ENCODE peak calls at places on chromosomes 6 and 20, in six cellular contexts. N, T, H, I, E and R are unnamed samples.

GRCh38 chr6:84137051-84137375 is 90.4 kb downstream of the CEP162 start:
- DNase-seq in N (no peak), T (no peak), H (peak), I (no peak), E (no peak), R (no peak)

GRCh38 chr6:12572884-12573824 is 143.4 kb upstream of the PHACTR1 start:
- DNase-seq in N (no peak), T (peak), H (peak), I (peak), E (peak), R (no peak)

GRCh38 chr6:124655856-124656255 is 306.4 kb upstream of the RNF217 start:
- DNase-seq in N (no peak), T (no peak), H (no peak), I (no peak), E (no peak), R (no peak)

GRCh38 chr6:107488174-107488874 is 1.6 kb upstream of the SOBP start:
- DNase-seq in N (no peak), T (no peak), H (no peak), I (peak), E (peak), R (no peak)

GRCh38 chr20:33465536-33466302 is 22.2 kb upstream of the SNTA1 start:
- DNase-seq in N (no peak), T (no peak), H (no peak), I (no peak), E (no peak), R (no peak)

GRCh38 chr6:40358473-40359460 is 228.4 kb downstream of the LRFN2 start:
- DNase-seq in N (no peak), T (peak), H (no peak), I (no peak), E (no peak), R (no peak)

GRCh38 chr20:53611449-53611894 is 17.8 kb upstream of the ZNF217 start:
- DNase-seq in N (no peak), T (no peak), H (peak), I (peak), E (peak), R (no peak)

GRCh38 chr6:137202078-137202477 is 17.1 kb downstream of the IFNGR1 start:
- DNase-seq in N (no peak), T (no peak), H (no peak), I (peak), E (no peak), R (no peak)

GRCh38 chr6:398558-399078 is 7.1 kb downstream of the IRF4 start:
- DNase-seq in N (no peak), T (no peak), H (no peak), I (no peak), E (no peak), R (no peak)

GRCh38 chr6:91713911-91714310 is 1127.0 kb upstream of the MAP3K7 start:
- DNase-seq in N (no peak), T (no peak), H (peak), I (no peak), E (no peak), R (no peak)

GRCh38 chr20:62946918-62947317 is 5.6 kb upstream of the SLC17A9 start:
- DNase-seq in N (no peak), T (no peak), H (no peak), I (no peak), E (no peak), R (no peak)

GRCh38 chr6:126385536-126385935 is 45.6 kb downstream of the CENPW start:
- DNase-seq in N (no peak), T (no peak), H (no peak), I (no peak), E (no peak), R (no peak)

GRCh38 chr20:25003002-25003401 is 10.5 kb upstream of the APMAP start:
- DNase-seq in N (no peak), T (no peak), H (no peak), I (no peak), E (no peak), R (no peak)

GRCh38 chr6:36642913-36643817 is 35.3 kb upstream of the CDKN1A start:
- DNase-seq in N (no peak), T (no peak), H (peak), I (peak), E (peak), R (no peak)

GRCh38 chr6:108988291-108988690 is 106.4 kb downstream of the SESN1 start:
- DNase-seq in N (no peak), T (no peak), H (no peak), I (peak), E (no peak), R (no peak)

GRCh38 chr20:36384022-36384619 is 78.0 kb downstream of the DLGAP4 start:
- DNase-seq in N (peak), T (peak), H (peak), I (peak), E (peak), R (peak)

GRCh38 chr6:83169511-83169910 is 23.6 kb downstream of the PGM3 start:
- DNase-seq in N (no peak), T (no peak), H (no peak), I (no peak), E (no peak), R (no peak)

GRCh38 chr6:83708970-83709747 is at the start of gene SNAP91:
- DNase-seq in N (peak), T (peak), H (no peak), I (peak), E (peak), R (peak)

GRCh38 chr6:1771324-1771723 is 161.6 kb downstream of the FOXC1 start:
- DNase-seq in N (no peak), T (no peak), H (peak), I (no peak), E (no peak), R (no peak)

GRCh38 chr6:56417823-56418222 is 170.4 kb upstream of the COL21A1 start:
- DNase-seq in N (no peak), T (no peak), H (no peak), I (no peak), E (no peak), R (no peak)
- H4K91ac ChIP-seq in N (no peak), T (no peak), H (no peak), I (no peak), E (no peak), R (no peak)

DNA sequence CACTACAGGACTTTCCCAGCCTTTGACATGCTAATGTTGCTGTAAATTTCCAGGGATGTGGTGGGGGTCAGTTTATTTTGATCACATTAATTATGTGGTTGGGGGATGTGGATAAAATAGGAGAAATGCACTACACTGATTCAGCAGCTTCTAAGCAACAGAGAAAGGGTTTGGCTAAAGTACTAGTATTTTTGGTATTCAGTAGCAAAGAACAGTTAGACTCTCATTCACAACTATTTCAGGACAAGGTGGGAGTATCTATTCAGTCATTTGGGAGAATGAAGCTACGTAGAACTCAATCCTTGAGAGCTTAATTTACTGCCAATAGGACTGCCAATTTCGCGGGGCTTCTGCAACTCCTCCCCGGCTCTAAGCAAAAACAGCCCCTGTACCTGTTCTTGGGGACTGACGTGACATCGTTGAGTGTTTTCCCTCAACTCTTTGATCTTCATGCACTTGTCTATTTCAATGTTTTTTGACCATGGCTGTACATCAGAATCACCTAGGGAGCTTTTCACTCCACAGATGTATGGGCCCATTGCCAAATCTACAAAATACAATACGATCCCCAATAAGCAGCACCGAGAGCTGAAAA is 94.8 kb upstream of the NHSL1 start:
- DNase-seq in N (no peak), T (no peak), H (no peak), I (no peak), E (no peak), R (no peak)
- H4K91ac ChIP-seq in N (no peak), T (no peak), H (peak), I (no peak), E (no peak), R (peak)

GRCh38 chr6:16508959-16509358 is 252.3 kb downstream of the ATXN1 start:
- DNase-seq in N (no peak), T (no peak), H (no peak), I (no peak), E (no peak), R (no peak)
- H4K91ac ChIP-seq in N (no peak), T (no peak), H (no peak), I (no peak), E (no peak), R (no peak)

GRCh38 chr20:38040276-38040675 is 6.7 kb downstream of the RPRD1B start:
- DNase-seq in N (no peak), T (no peak), H (no peak), I (no peak), E (no peak), R (no peak)
- H4K91ac ChIP-seq in N (no peak), T (no peak), H (no peak), I (no peak), E (no peak), R (no peak)

GRCh38 chr6:79234150-79235022 is at the start of gene HMGN3:
- DNase-seq in N (peak), T (peak), H (peak), I (peak), E (peak), R (peak)

GRCh38 chr6:79233611-79234149 is 802 bp downstream of the HMGN3 start:
- DNase-seq in N (peak), T (peak), H (peak), I (peak), E (peak), R (peak)

GRCh38 chr6:79240509-79240908 is 6.0 kb upstream of the HMGN3 start:
- DNase-seq in N (no peak), T (no peak), H (no peak), I (peak), E (no peak), R (no peak)

DNA sequence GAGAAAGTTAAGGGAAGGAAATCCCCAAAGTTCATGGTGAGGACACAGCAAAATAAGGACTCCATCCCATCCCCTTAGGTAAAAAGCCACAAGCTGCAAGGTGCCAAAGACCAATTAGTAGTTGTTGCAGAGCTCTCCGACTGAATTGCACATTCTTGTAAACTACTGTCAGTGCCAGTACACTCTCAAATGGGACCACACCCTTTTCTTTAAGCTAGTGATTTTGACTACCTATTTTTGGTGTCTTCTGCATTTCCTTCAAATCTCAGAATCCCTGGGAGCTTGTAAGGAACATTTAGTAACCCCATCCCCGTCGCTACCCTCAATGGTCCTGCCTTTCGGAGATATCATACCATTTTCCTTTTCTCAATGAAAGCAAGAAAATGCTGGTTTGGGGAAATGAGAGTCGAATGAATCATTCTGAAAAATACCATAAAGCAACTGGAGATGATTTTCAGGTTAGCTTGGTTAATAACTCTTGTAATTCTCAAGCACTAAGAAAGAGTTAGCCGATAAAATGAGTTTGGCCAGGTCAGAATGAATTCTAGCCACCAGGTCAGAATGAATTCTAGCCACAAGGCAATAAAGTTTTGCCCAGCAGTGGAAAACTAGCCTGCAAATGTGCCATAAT is 5.2 kb upstream of the HMGN3 start:
- DNase-seq in N (no peak), T (no peak), H (no peak), I (peak), E (no peak), R (no peak)
- H4K91ac ChIP-seq in N (no peak), T (no peak), H (no peak), I (no peak), E (no peak), R (no peak)

GRCh38 chr6:4941782-4942672 is 61.8 kb downstream of the RPP40 start:
- DNase-seq in N (no peak), T (no peak), H (peak), I (peak), E (peak), R (no peak)

GRCh38 chr6:4937414-4937813 is 66.4 kb downstream of the RPP40 start:
- DNase-seq in N (no peak), T (no peak), H (no peak), I (no peak), E (no peak), R (no peak)

GRCh38 chr6:4939241-4939640 is 64.6 kb downstream of the RPP40 start:
- DNase-seq in N (no peak), T (no peak), H (no peak), I (no peak), E (no peak), R (no peak)

GRCh38 chr6:4942673-4943009 is 61.2 kb downstream of the RPP40 start:
- DNase-seq in N (no peak), T (no peak), H (no peak), I (no peak), E (no peak), R (no peak)

GRCh38 chr6:4940416-4940815 is 63.4 kb downstream of the RPP40 start:
- DNase-seq in N (no peak), T (no peak), H (no peak), I (no peak), E (no peak), R (peak)
- H4K91ac ChIP-seq in N (no peak), T (no peak), H (peak), I (no peak), E (peak), R (no peak)

GRCh38 chr6:111603648-111604047 is 2.0 kb downstream of the TRAF3IP2 start:
- DNase-seq in N (no peak), T (no peak), H (peak), I (no peak), E (peak), R (no peak)
- H4K91ac ChIP-seq in N (no peak), T (no peak), H (peak), I (no peak), E (peak), R (no peak)

DNA sequence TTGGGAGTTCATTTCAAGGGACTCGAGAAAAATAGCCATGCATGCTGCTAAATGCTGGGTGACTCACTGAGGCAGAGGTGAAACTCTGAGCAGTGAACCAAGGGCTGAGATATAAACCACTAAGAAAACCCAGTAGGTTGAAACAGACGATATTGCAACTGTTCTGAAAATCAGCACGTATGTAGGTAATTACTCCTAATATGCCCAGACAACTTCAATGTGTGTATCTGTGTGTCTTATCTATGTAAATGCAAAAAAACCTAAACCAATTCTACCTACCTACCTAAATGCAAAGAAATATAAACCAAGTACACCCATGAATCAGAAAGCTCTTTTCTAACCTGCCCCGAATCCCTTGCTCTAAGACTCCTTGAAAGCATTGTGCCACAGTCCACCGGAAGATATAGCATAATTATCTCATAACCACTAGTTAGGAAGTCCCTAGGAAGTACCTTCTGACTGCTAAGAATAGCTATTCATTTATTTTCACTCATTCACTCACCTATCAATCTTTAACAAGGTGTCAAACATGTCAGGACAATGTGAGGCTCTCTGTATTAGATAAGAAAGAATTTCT is 458.7 kb upstream of the RUNX2 start:
- DNase-seq in N (no peak), T (no peak), H (no peak), I (no peak), E (no peak), R (no peak)
- H4K91ac ChIP-seq in N (no peak), T (no peak), H (no peak), I (no peak), E (no peak), R (no peak)

GRCh38 chr20:4709261-4710105 is 12.2 kb upstream of the PRND start:
- DNase-seq in N (no peak), T (no peak), H (no peak), I (no peak), E (no peak), R (no peak)

GRCh38 chr20:4708856-4709255 is 12.9 kb upstream of the PRND start:
- DNase-seq in N (no peak), T (no peak), H (no peak), I (no peak), E (no peak), R (no peak)

GRCh38 chr20:4710106-4710475 is 11.6 kb upstream of the PRND start:
- DNase-seq in N (no peak), T (no peak), H (no peak), I (no peak), E (no peak), R (no peak)

GRCh38 chr20:4711511-4711910 is 10.2 kb upstream of the PRND start:
- DNase-seq in N (no peak), T (no peak), H (no peak), I (no peak), E (no peak), R (no peak)

DNA sequence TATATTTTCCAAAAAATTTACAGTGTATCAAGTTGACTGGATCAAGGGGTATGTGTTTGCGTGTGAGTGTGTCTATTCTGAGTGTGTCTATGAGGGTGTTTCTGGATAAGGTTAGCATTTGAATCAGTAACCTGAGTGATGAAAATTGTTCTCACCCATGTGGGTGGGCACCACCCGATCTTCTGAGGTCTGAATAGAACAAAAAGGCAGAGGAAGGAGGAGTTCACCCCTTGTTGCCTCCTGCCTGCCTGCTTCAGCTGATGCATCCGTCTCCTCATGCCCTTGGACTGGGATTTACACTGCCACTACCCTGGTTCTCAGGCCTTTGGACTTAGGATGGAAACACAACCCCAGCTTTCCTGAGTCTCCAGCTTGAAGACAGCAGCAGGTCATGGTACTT is 13.7 kb upstream of the PRND start:
- DNase-seq in N (no peak), T (no peak), H (no peak), I (no peak), E (no peak), R (no peak)
- H4K91ac ChIP-seq in N (no peak), T (no peak), H (no peak), I (no peak), E (no peak), R (no peak)